ENCODE peak calls at places on chromosomes 6 and 20, in four cellular contexts. N is thoracic aorta, B is K562, Q is GM04503. L is an unnamed sample.

GRCh38 chr6:135182120-135182992 is 1.2 kb downstream of the MYB start:
- DNase-seq in B (peak), Q (no peak), N (no peak), L (no peak)

GRCh38 chr20:51480507-51481270 is 61.8 kb downstream of the NFATC2 start:
- DNase-seq in Q (no peak), N (no peak), B (no peak), L (no peak)

GRCh38 chr6:710601-711571 is 17.9 kb upstream of the EXOC2 start:
- DNase-seq in N (peak), Q (no peak), B (peak), L (peak)

GRCh38 chr6:108948252-108948651 is 100.0 kb downstream of the ARMC2 start:
- DNase-seq in B (no peak), N (no peak), Q (no peak), L (peak)

GRCh38 chr6:30013296-30013922 is 47.7 kb upstream of the POLR1H start:
- DNase-seq in N (no peak), Q (no peak), B (peak), L (no peak)

GRCh38 chr6:132390017-132390416 is 11.3 kb downstream of the MOXD1 start:
- DNase-seq in Q (no peak), N (no peak), B (no peak), L (no peak)

GRCh38 chr20:62536731-62537401 is 61.1 kb upstream of the GATA5 start:
- DNase-seq in N (no peak), Q (no peak), B (no peak), L (no peak)

GRCh38 chr20:6868864-6869263 is 101.4 kb downstream of the BMP2 start:
- DNase-seq in N (no peak), B (no peak), Q (no peak), L (no peak)

GRCh38 chr6:169045486-169045885 is 208.2 kb downstream of the THBS2 start:
- DNase-seq in Q (no peak), N (no peak), B (no peak), L (peak)

GRCh38 chr20:58131111-58131510 is 97.3 kb downstream of the ANKRD60 start:
- DNase-seq in N (no peak), B (no peak), Q (no peak), L (peak)

GRCh38 chr6:135325624-135326424 is 144.7 kb downstream of the MYB start:
- DNase-seq in Q (no peak), N (no peak), B (peak), L (no peak)

GRCh38 chr6:5529015-5529414 is 267.7 kb downstream of the FARS2 start:
- DNase-seq in N (no peak), B (no peak), Q (no peak), L (no peak)

GRCh38 chr20:37941332-37941731 is 38.4 kb downstream of the VSTM2L start:
- DNase-seq in Q (no peak), B (peak), N (no peak), L (no peak)

GRCh38 chr6:136886110-136886509 is 36.0 kb upstream of the SLC35D3 start:
- DNase-seq in Q (no peak), B (peak), N (no peak), L (no peak)

GRCh38 chr6:150403458-150404245 is 34.8 kb downstream of the IYD start:
- DNase-seq in Q (no peak), N (peak), B (no peak), L (peak)

GRCh38 chr20:21179796-21180195 is 53.9 kb downstream of the KIZ start:
- DNase-seq in N (no peak), B (no peak), Q (peak), L (peak)

L was measured in fibroblast of gingiva.